ENCODE peak calls at places on chromosomes 3 and 15, in ten cellular contexts. One of them, this sample, is unnamed. For H3K4me1, the result is how much of the 10 kb centered on the place peaks cover.

GRCh38 chr3:187798126-187798525 is 52.9 kb upstream of the BCL6 start:
- DNase-seq in sigmoid colon: no peak
- DNase-seq in osteoblast: no peak
- DNase-seq in thoracic aorta: no peak
- DNase-seq in neuronal stem cell: no peak
- DNase-seq in SK-N-SH: no peak
- DNase-seq in left ventricle myocardium inferior: no peak
- DNase-seq in GM23248: no peak
- DNase-seq in heart right ventricle: no peak
- DNase-seq in transverse colon: no peak
- DNase-seq in this sample: no peak

GRCh38 chr3:188061133-188061532 is 92.8 kb upstream of the LPP start:
- DNase-seq in sigmoid colon: no peak
- DNase-seq in osteoblast: no peak
- DNase-seq in thoracic aorta: no peak
- DNase-seq in neuronal stem cell: no peak
- DNase-seq in SK-N-SH: no peak
- DNase-seq in left ventricle myocardium inferior: no peak
- DNase-seq in GM23248: peak
- DNase-seq in heart right ventricle: no peak
- DNase-seq in transverse colon: peak
- DNase-seq in this sample: no peak

GRCh38 chr3:36244728-36245127 is 135.6 kb upstream of the STAC start:
- DNase-seq in sigmoid colon: no peak
- DNase-seq in osteoblast: no peak
- DNase-seq in thoracic aorta: no peak
- DNase-seq in neuronal stem cell: no peak
- DNase-seq in SK-N-SH: no peak
- DNase-seq in left ventricle myocardium inferior: no peak
- DNase-seq in GM23248: peak
- DNase-seq in heart right ventricle: no peak
- DNase-seq in transverse colon: no peak
- DNase-seq in this sample: no peak

GRCh38 chr3:112759210-112759609 is 87.5 kb downstream of the CD200R1L start:
- DNase-seq in sigmoid colon: no peak
- DNase-seq in osteoblast: no peak
- DNase-seq in thoracic aorta: no peak
- DNase-seq in neuronal stem cell: no peak
- DNase-seq in SK-N-SH: no peak
- DNase-seq in left ventricle myocardium inferior: no peak
- DNase-seq in GM23248: no peak
- DNase-seq in heart right ventricle: no peak
- DNase-seq in transverse colon: no peak
- DNase-seq in this sample: no peak

GRCh38 chr15:45203182-45203581 is 15.4 kb upstream of the SHF start:
- DNase-seq in sigmoid colon: no peak
- DNase-seq in osteoblast: peak
- DNase-seq in thoracic aorta: no peak
- DNase-seq in neuronal stem cell: no peak
- DNase-seq in SK-N-SH: no peak
- DNase-seq in left ventricle myocardium inferior: no peak
- DNase-seq in GM23248: no peak
- DNase-seq in heart right ventricle: no peak
- DNase-seq in transverse colon: no peak
- DNase-seq in this sample: peak

GRCh38 chr3:194333212-194333980 is 17.7 kb downstream of the CPN2 start:
- DNase-seq in sigmoid colon: peak
- DNase-seq in osteoblast: peak
- DNase-seq in thoracic aorta: peak
- DNase-seq in neuronal stem cell: peak
- DNase-seq in SK-N-SH: peak
- DNase-seq in left ventricle myocardium inferior: peak
- DNase-seq in GM23248: peak
- DNase-seq in heart right ventricle: peak
- DNase-seq in transverse colon: peak
- DNase-seq in this sample: peak

GRCh38 chr3:88033806-88034205 is 25.0 kb downstream of the CGGBP1 start:
- DNase-seq in sigmoid colon: no peak
- DNase-seq in osteoblast: no peak
- DNase-seq in thoracic aorta: no peak
- DNase-seq in neuronal stem cell: no peak
- DNase-seq in SK-N-SH: no peak
- DNase-seq in left ventricle myocardium inferior: no peak
- DNase-seq in GM23248: no peak
- DNase-seq in heart right ventricle: no peak
- DNase-seq in transverse colon: no peak
- DNase-seq in this sample: no peak

GRCh38 chr3:38031022-38031994 is 1.9 kb upstream of the PLCD1 start:
- DNase-seq in sigmoid colon: peak
- DNase-seq in osteoblast: peak
- DNase-seq in thoracic aorta: peak
- DNase-seq in neuronal stem cell: no peak
- DNase-seq in SK-N-SH: no peak
- DNase-seq in left ventricle myocardium inferior: no peak
- DNase-seq in GM23248: peak
- DNase-seq in heart right ventricle: no peak
- DNase-seq in transverse colon: peak
- DNase-seq in this sample: peak

GRCh38 chr3:127610105-127610504 is 11.9 kb downstream of the MCM2 start:
- DNase-seq in sigmoid colon: no peak
- DNase-seq in osteoblast: peak
- DNase-seq in thoracic aorta: no peak
- DNase-seq in neuronal stem cell: no peak
- DNase-seq in SK-N-SH: no peak
- DNase-seq in left ventricle myocardium inferior: no peak
- DNase-seq in GM23248: peak
- DNase-seq in heart right ventricle: no peak
- DNase-seq in transverse colon: no peak
- DNase-seq in this sample: no peak

GRCh38 chr3:60809857-60810256 is 441.4 kb downstream of the FHIT start:
- DNase-seq in sigmoid colon: no peak
- DNase-seq in osteoblast: no peak
- DNase-seq in thoracic aorta: no peak
- DNase-seq in neuronal stem cell: no peak
- DNase-seq in SK-N-SH: no peak
- DNase-seq in left ventricle myocardium inferior: no peak
- DNase-seq in GM23248: peak
- DNase-seq in heart right ventricle: no peak
- DNase-seq in transverse colon: no peak
- DNase-seq in this sample: no peak

DNA sequence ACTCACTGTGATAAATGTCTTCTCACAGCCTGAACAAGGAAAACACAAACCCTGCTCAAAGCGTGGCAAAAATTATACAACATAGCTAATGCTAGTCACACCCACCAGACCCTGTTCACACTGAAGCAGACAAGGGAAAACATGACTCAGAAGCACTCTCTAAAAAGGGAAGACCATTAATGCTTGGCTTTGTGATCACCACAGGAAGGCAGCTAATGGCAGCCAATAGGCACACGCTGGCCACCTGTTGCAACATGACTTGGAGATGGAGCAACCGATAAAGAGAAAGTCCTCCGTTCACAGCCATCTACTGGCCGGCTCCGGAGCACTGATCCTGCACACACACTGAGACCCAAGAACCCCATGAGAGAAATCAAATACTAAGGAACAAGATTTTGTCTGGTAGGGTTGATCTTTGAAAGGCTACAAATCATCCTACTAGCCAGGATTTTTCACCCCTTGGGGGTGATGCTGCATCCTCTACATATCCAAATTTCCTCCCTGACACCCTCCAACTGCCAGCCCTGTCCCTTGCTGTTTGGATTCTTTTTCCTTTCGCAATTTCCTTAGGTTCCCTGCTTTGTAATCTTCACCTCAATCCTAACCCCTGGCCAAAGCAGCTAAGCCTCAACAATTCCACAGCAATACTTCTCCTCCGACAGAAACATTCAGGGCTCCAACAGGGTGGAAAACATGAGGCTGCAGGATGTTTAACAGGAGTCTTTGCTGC is 3.2 kb downstream of the ZXDC start:
- DNase-seq in sigmoid colon: peak
- DNase-seq in osteoblast: peak
- DNase-seq in thoracic aorta: peak
- DNase-seq in neuronal stem cell: no peak
- DNase-seq in SK-N-SH: no peak
- DNase-seq in left ventricle myocardium inferior: peak
- DNase-seq in GM23248: peak
- DNase-seq in heart right ventricle: peak
- DNase-seq in transverse colon: peak
- DNase-seq in this sample: peak
- H3K4me1 ChIP-seq in sigmoid colon: half or more
- H3K4me1 ChIP-seq in osteoblast: under half
- H3K4me1 ChIP-seq in thoracic aorta: under half
- H3K4me1 ChIP-seq in neuronal stem cell: under half
- H3K4me1 ChIP-seq in SK-N-SH: under half
- H3K4me1 ChIP-seq in left ventricle myocardium inferior: half or more
- H3K4me1 ChIP-seq in GM23248: under half
- H3K4me1 ChIP-seq in heart right ventricle: half or more
- H3K4me1 ChIP-seq in transverse colon: under half
- H3K4me1 ChIP-seq in this sample: under half

DNA sequence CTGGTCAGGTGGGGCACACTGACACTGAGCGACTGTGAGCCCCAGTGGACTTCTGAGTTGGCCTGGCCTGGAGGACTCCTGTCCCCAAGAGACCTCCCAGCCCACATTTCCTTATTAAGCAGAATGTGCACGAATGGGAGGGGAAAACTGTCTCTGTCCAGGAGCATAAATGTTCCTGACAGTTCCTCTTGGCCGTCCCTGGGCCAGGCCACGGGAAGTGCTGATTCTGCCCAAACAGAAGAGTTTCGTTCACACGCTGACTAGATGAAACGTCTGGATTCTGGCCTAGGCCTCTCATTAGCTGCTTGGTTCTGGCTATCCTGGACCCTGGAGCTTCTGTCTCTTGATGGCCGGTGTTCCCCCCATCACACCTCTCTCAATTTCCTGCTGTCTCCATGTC is 29.5 kb upstream of the APEH start:
- DNase-seq in sigmoid colon: no peak
- DNase-seq in osteoblast: peak
- DNase-seq in thoracic aorta: no peak
- DNase-seq in neuronal stem cell: no peak
- DNase-seq in SK-N-SH: no peak
- DNase-seq in left ventricle myocardium inferior: no peak
- DNase-seq in GM23248: no peak
- DNase-seq in heart right ventricle: no peak
- DNase-seq in transverse colon: no peak
- DNase-seq in this sample: no peak
- H3K27ac ChIP-seq in sigmoid colon: no peak
- H3K27ac ChIP-seq in osteoblast: no peak
- H3K27ac ChIP-seq in thoracic aorta: no peak
- H3K27ac ChIP-seq in neuronal stem cell: no peak
- H3K27ac ChIP-seq in SK-N-SH: no peak
- H3K27ac ChIP-seq in left ventricle myocardium inferior: no peak
- H3K27ac ChIP-seq in GM23248: no peak
- H3K27ac ChIP-seq in heart right ventricle: no peak
- H3K27ac ChIP-seq in transverse colon: no peak
- H3K27ac ChIP-seq in this sample: no peak

DNA sequence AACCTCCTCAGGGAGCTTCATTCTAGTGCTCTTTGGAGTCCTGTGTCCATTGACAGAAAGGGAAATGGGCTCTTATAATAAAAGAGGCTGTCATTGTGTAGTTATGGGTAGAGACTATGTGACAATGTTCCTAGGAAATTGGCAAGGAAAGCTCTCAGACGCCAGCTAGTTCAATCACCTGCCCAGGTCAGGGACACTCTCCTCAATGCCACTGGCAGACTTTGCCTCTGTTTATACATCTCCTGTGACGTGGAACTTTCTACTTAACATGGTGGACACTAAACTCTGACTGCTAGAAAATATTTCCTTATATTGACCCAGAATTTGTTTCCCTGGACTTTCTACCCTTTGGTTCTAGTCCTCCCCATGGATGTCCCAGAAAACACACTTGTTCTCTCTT is 2.8 kb downstream of the EFCAB12 start:
- DNase-seq in sigmoid colon: no peak
- DNase-seq in osteoblast: no peak
- DNase-seq in thoracic aorta: no peak
- DNase-seq in neuronal stem cell: no peak
- DNase-seq in SK-N-SH: no peak
- DNase-seq in left ventricle myocardium inferior: no peak
- DNase-seq in GM23248: no peak
- DNase-seq in heart right ventricle: no peak
- DNase-seq in transverse colon: no peak
- DNase-seq in this sample: no peak
- H3K4me3 ChIP-seq in sigmoid colon: no peak
- H3K4me3 ChIP-seq in osteoblast: no peak
- H3K4me3 ChIP-seq in thoracic aorta: no peak
- H3K4me3 ChIP-seq in neuronal stem cell: no peak
- H3K4me3 ChIP-seq in SK-N-SH: no peak
- H3K4me3 ChIP-seq in left ventricle myocardium inferior: no peak
- H3K4me3 ChIP-seq in GM23248: no peak
- H3K4me3 ChIP-seq in heart right ventricle: no peak
- H3K4me3 ChIP-seq in transverse colon: no peak
- H3K4me3 ChIP-seq in this sample: no peak

GRCh38 chr3:141431411-141432378 is 55.1 kb upstream of the RASA2 start:
- DNase-seq in sigmoid colon: peak
- DNase-seq in osteoblast: no peak
- DNase-seq in thoracic aorta: no peak
- DNase-seq in neuronal stem cell: no peak
- DNase-seq in SK-N-SH: no peak
- DNase-seq in left ventricle myocardium inferior: no peak
- DNase-seq in GM23248: no peak
- DNase-seq in heart right ventricle: no peak
- DNase-seq in transverse colon: no peak
- DNase-seq in this sample: no peak

GRCh38 chr3:141429371-141430035 is 57.3 kb upstream of the RASA2 start:
- DNase-seq in sigmoid colon: peak
- DNase-seq in osteoblast: no peak
- DNase-seq in thoracic aorta: no peak
- DNase-seq in neuronal stem cell: no peak
- DNase-seq in SK-N-SH: no peak
- DNase-seq in left ventricle myocardium inferior: peak
- DNase-seq in GM23248: no peak
- DNase-seq in heart right ventricle: peak
- DNase-seq in transverse colon: no peak
- DNase-seq in this sample: peak

GRCh38 chr3:141432904-141433303 is 53.9 kb upstream of the RASA2 start:
- DNase-seq in sigmoid colon: no peak
- DNase-seq in osteoblast: no peak
- DNase-seq in thoracic aorta: no peak
- DNase-seq in neuronal stem cell: no peak
- DNase-seq in SK-N-SH: no peak
- DNase-seq in left ventricle myocardium inferior: no peak
- DNase-seq in GM23248: no peak
- DNase-seq in heart right ventricle: no peak
- DNase-seq in transverse colon: no peak
- DNase-seq in this sample: no peak

GRCh38 chr3:141427764-141428163 is 59.1 kb upstream of the RASA2 start:
- DNase-seq in sigmoid colon: no peak
- DNase-seq in osteoblast: no peak
- DNase-seq in thoracic aorta: no peak
- DNase-seq in neuronal stem cell: no peak
- DNase-seq in SK-N-SH: no peak
- DNase-seq in left ventricle myocardium inferior: no peak
- DNase-seq in GM23248: no peak
- DNase-seq in heart right ventricle: no peak
- DNase-seq in transverse colon: no peak
- DNase-seq in this sample: no peak

DNA sequence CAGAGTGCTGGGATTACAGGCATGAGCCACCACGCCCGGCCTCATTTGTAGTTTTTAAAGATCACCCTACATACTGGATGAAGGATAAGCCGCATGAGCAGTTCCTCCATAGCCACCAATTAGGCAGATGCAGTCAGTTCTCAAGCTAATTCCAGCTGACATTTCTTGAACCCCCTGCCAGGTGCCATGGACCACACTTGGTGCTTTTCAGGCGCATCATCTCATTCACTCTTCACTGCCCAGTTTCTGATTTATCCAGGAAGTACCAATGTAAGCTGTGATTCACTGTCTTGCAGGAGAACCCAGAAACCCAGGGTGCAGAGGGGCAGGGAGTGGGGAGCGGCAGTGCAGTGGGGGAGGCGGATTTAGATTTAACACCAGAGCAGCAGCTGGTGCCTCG is 56.5 kb upstream of the RASA2 start:
- DNase-seq in sigmoid colon: no peak
- DNase-seq in osteoblast: no peak
- DNase-seq in thoracic aorta: no peak
- DNase-seq in neuronal stem cell: no peak
- DNase-seq in SK-N-SH: no peak
- DNase-seq in left ventricle myocardium inferior: no peak
- DNase-seq in GM23248: no peak
- DNase-seq in heart right ventricle: no peak
- DNase-seq in transverse colon: no peak
- DNase-seq in this sample: no peak
- H3K4me1 ChIP-seq in sigmoid colon: half or more
- H3K4me1 ChIP-seq in osteoblast: under half
- H3K4me1 ChIP-seq in thoracic aorta: half or more
- H3K4me1 ChIP-seq in neuronal stem cell: under half
- H3K4me1 ChIP-seq in SK-N-SH: under half
- H3K4me1 ChIP-seq in left ventricle myocardium inferior: half or more
- H3K4me1 ChIP-seq in GM23248: under half
- H3K4me1 ChIP-seq in heart right ventricle: half or more
- H3K4me1 ChIP-seq in transverse colon: under half
- H3K4me1 ChIP-seq in this sample: under half

This sample was measured in right cardiac atrium.